ENCODE peak calls at places on chromosomes 2 and 18, in four cellular contexts. B is activated naive CD8-positive, alpha-beta T cell treated with anti-CD3 and anti-CD28 coated beads for 36 hours; S is fibroblast of the aortic adventitia; X is cardiac fibroblast. M is an unnamed sample.

GRCh38 chr2:24409700-24410556 is 49.6 kb upstream of the ITSN2 start:
- DNase-seq in S (peak; percentile 84), B (no peak), X (peak; percentile 84), M (peak; percentile 68)

GRCh38 chr18:79548986-79549637 is 130.5 kb upstream of the CTDP1 start:
- DNase-seq in X (no peak), S (no peak), B (no peak), M (no peak)

GRCh38 chr18:34115409-34116081 is 109.2 kb downstream of the NOL4 start:
- DNase-seq in X (no peak), S (peak; percentile 2), B (no peak), M (no peak)

GRCh38 chr2:15158117-15158516 is 403.0 kb downstream of the NBAS start:
- DNase-seq in S (no peak), B (no peak), X (no peak), M (no peak)

GRCh38 chr2:175003875-175004729 is 1.1 kb downstream of the CHN1 start:
- DNase-seq in X (no peak), S (peak; percentile 12), B (no peak), M (no peak)

GRCh38 chr2:150567771-150568278 is 80.4 kb upstream of the RND3 start:
- DNase-seq in B (no peak), S (peak; percentile 87), X (peak; percentile 53), M (peak; percentile 62)

GRCh38 chr2:237421542-237422047 is 7.6 kb upstream of the COL6A3 start:
- DNase-seq in B (peak; percentile 78), S (peak; percentile 90), X (peak; percentile 90), M (peak; percentile 89)

GRCh38 chr2:207166349-207167128 is 791 bp upstream of the KLF7 start:
- DNase-seq in S (peak; percentile 83), B (peak; percentile 68), X (peak; percentile 90), M (peak; percentile 85)

GRCh38 chr2:144194331-144195071 is 325.4 kb downstream of the ZEB2 start:
- DNase-seq in S (peak; percentile 22), B (no peak), X (peak; percentile 25), M (no peak)

GRCh38 chr2:18149660-18150246 is 271.3 kb downstream of the KCNS3 start:
- DNase-seq in X (peak; percentile 69), S (peak; percentile 69), B (no peak), M (peak; percentile 46)

GRCh38 chr2:9857814-9858729 is 14.8 kb downstream of the TAF1B start:
- DNase-seq in B (no peak), X (no peak), S (no peak), M (no peak)

GRCh38 chr18:57975805-57976204 is 68.2 kb upstream of the NEDD4L start:
- DNase-seq in X (no peak), S (no peak), B (no peak), M (no peak)

GRCh38 chr2:3300224-3300623 is 77.4 kb downstream of the EIPR1 start:
- DNase-seq in S (no peak), X (no peak), B (no peak), M (no peak)

GRCh38 chr2:241702155-241702404 is 241 bp downstream of the ING5 start:
- DNase-seq in S (peak; percentile 73), B (peak; percentile 85), X (no peak), M (peak; percentile 78)

GRCh38 chr18:27378396-27379094 is 193.4 kb upstream of the CHST9 start:
- DNase-seq in X (peak; percentile 27), S (peak; percentile 3), B (peak; percentile 13), M (no peak)

GRCh38 chr2:37848451-37848850 is 76.6 kb upstream of the RMDN2 start:
- DNase-seq in X (no peak), B (no peak), S (no peak), M (no peak)

GRCh38 chr2:168534926-168535325 is 78.9 kb downstream of the CERS6 start:
- DNase-seq in S (no peak), X (no peak), B (no peak), M (no peak)

GRCh38 chr2:100119235-100119634 is 23.2 kb downstream of the AFF3 start:
- DNase-seq in X (no peak), B (no peak), S (no peak), M (no peak)

GRCh38 chr2:195479407-195479806 is 177.6 kb upstream of the SLC39A10 start:
- DNase-seq in S (no peak), X (no peak), B (no peak), M (no peak)

GRCh38 chr2:121888189-121888557 is 132.7 kb downstream of the TSN start:
- DNase-seq in X (no peak), B (peak; percentile 22), S (no peak), M (no peak)

GRCh38 chr2:122706757-122707223 is 951.3 kb downstream of the TSN start:
- DNase-seq in B (no peak), S (no peak), X (no peak), M (peak; percentile 1)

GRCh38 chr18:39701839-39702238 is 2136.2 kb upstream of the CELF4 start:
- DNase-seq in X (peak; percentile 17), S (no peak), B (no peak), M (peak; percentile 32)

GRCh38 chr2:135819211-135819610 is 17.8 kb downstream of the LCT start:
- DNase-seq in X (peak; percentile 58), S (peak; percentile 14), B (peak; percentile 54), M (peak; percentile 27)

GRCh38 chr2:201139836-201140599 is 24.1 kb downstream of the CFLAR start:
- DNase-seq in B (no peak), X (no peak), S (no peak), M (no peak)

GRCh38 chr2:199457147-199458016 is at the start of gene SATB2:
- DNase-seq in B (peak; percentile 52), X (peak; percentile 71), S (peak; percentile 58), M (peak; percentile 84)

GRCh38 chr18:69898241-69898861 is 49.3 kb downstream of the CD226 start:
- DNase-seq in X (no peak), S (no peak), B (peak; percentile 34), M (no peak)

GRCh38 chr18:8766576-8767253 is 61.4 kb downstream of the MTCL1 start:
- DNase-seq in X (no peak), S (no peak), B (no peak), M (no peak)

GRCh38 chr2:169361706-169362345 is 508 bp downstream of the LRP2 start:
- DNase-seq in S (peak; percentile 3), X (no peak), B (peak; percentile 13), M (no peak)

GRCh38 chr2:201969938-201970785 is 63.5 kb upstream of the FZD7 start:
- DNase-seq in B (no peak), S (peak; percentile 59), X (peak; percentile 6), M (peak; percentile 11)

GRCh38 chr2:223760838-223761502 is 76.4 kb downstream of the AP1S3 start:
- DNase-seq in S (peak; percentile 65), X (peak; percentile 89), B (peak; percentile 38), M (peak; percentile 76)

GRCh38 chr2:148810081-148810480 is 64.9 kb upstream of the KIF5C start:
- DNase-seq in S (no peak), X (no peak), B (no peak), M (no peak)

GRCh38 chr2:140401056-140401455 is 1620.9 kb upstream of the NXPH2 start:
- DNase-seq in X (no peak), S (no peak), B (no peak), M (no peak)

GRCh38 chr2:237662671-237663093 is 35.3 kb downstream of the LRRFIP1 start:
- DNase-seq in X (peak; percentile 93), B (peak; percentile 62), S (peak; percentile 70), M (peak; percentile 88)

GRCh38 chr2:190867182-190867581 is 13.4 kb upstream of the GLS start:
- DNase-seq in S (peak; percentile 92), X (peak; percentile 53), B (no peak), M (peak; percentile 31)

GRCh38 chr18:55234366-55235093 is 275.3 kb upstream of the CCDC68 start:
- DNase-seq in S (peak; percentile 87), B (peak; percentile 49), X (peak; percentile 88), M (peak; percentile 66)

M was measured in HCEC 1CT.